ENCODE peak calls at places on chromosomes 4 and X, in nine cellular contexts. J, L, O, K, F, I, M, R and X are unnamed samples.

GRCh38 chr4:54930226-54930625 is 195.2 kb downstream of the KDR start:
- DNase-seq in J (no peak), L (no peak), O (no peak), K (no peak), F (peak; percentile 99), I (no peak), M (no peak), R (no peak), X (peak; percentile 7)

GRCh38 chr4:113539408-113539807 is 222.1 kb downstream of the CAMK2D start:
- DNase-seq in J (no peak), L (peak; percentile 31), O (no peak), K (no peak), F (no peak), I (no peak), M (no peak), R (no peak), X (no peak)

GRCh38 chr4:133865606-133866327 is 335.8 kb downstream of the PABPC4L start:
- DNase-seq in J (peak; percentile 3), L (peak; percentile 75), O (no peak), K (peak; percentile 6), F (peak; percentile 58), I (no peak), M (peak; percentile 2), R (no peak), X (peak; percentile 2)

GRCh38 chr4:2939383-2940243 is 23.6 kb downstream of the NOP14 start:
- DNase-seq in J (no peak), L (no peak), O (no peak), K (no peak), F (no peak), I (no peak), M (no peak), R (no peak), X (peak; percentile 36)

GRCh38 chrX:404656-405055 is 17.9 kb upstream of the PPP2R3B start:
- DNase-seq in J (no peak), L (no peak), O (no peak), K (no peak), F (no peak), I (no peak), M (no peak), R (no peak), X (no peak)

GRCh38 chr4:14856076-14856926 is 146.0 kb upstream of the CPEB2 start:
- DNase-seq in J (peak; percentile 65), L (peak; percentile 86), O (no peak), K (peak; percentile 4), F (peak; percentile 35), I (no peak), M (peak; percentile 83), R (peak; percentile 27), X (peak; percentile 94)

GRCh38 chr4:140326395-140326993 is 47.0 kb upstream of the SCOC start:
- DNase-seq in J (peak; percentile 9), L (peak; percentile 33), O (no peak), K (peak; percentile 15), F (peak; percentile 68), I (peak; percentile 54), M (peak; percentile 22), R (no peak), X (peak; percentile 36)

GRCh38 chr4:40262861-40263260 is 66.0 kb downstream of the RHOH start:
- DNase-seq in J (no peak), L (no peak), O (no peak), K (no peak), F (no peak), I (no peak), M (no peak), R (no peak), X (no peak)

GRCh38 chrX:10884246-10884645 is 226.9 kb upstream of the HCCS start:
- DNase-seq in J (no peak), L (no peak), O (no peak), K (no peak), F (no peak), I (no peak), M (no peak), R (no peak), X (no peak)

GRCh38 chrX:10882484-10882883 is 228.6 kb upstream of the HCCS start:
- DNase-seq in J (no peak), L (no peak), O (no peak), K (no peak), F (no peak), I (no peak), M (peak; percentile 4), R (no peak), X (no peak)
- TF ChIP-seq MAX in J (no peak), L (no peak), O (no peak), K (no peak), F (no peak), I (no peak), M (no peak), R (no peak), X (no peak)

GRCh38 chrX:68945603-68946228 is 116.9 kb downstream of the EFNB1 start:
- DNase-seq in J (no peak), L (no peak), O (peak; percentile 64), K (no peak), F (peak; percentile 54), I (no peak), M (peak; percentile 36), R (no peak), X (peak; percentile 11)
- TF ChIP-seq CTCF in J (no peak), L (no peak), O (peak; percentile 24), K (no peak), F (peak; percentile 27), I (peak; percentile 48), M (peak; percentile 33), R (peak; percentile 42), X (no peak)

DNA sequence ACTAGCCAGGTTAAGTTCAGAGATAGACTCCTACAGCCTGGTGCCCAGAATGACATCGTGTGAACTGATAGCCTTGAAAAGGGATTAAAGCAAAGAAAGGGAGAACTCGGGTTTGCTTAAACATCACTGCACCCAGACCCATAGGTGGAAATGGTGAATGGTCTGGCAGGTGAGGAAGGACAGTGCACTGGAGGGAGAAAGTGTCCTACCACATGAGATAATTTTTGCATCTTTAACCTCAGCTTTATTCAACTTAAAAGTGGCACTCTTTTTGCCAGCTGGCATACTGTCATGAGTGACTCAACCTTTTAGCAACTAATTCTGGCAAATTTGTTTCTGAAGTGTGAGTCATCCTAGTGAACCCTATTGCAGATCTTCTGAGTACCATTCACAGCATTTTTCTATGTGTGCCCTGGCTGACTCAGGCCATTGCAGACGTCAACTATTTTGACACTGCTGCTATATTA is 53.0 kb upstream of the DAPP1 start:
- DNase-seq in J (peak; percentile 8), L (peak; percentile 49), O (no peak), K (no peak), F (peak; percentile 13), I (no peak), M (no peak), R (no peak), X (peak; percentile 16)
- TF ChIP-seq MAX in J (no peak), L (no peak), O (no peak), K (no peak), F (no peak), I (peak; percentile 37), M (no peak), R (no peak), X (no peak)

DNA sequence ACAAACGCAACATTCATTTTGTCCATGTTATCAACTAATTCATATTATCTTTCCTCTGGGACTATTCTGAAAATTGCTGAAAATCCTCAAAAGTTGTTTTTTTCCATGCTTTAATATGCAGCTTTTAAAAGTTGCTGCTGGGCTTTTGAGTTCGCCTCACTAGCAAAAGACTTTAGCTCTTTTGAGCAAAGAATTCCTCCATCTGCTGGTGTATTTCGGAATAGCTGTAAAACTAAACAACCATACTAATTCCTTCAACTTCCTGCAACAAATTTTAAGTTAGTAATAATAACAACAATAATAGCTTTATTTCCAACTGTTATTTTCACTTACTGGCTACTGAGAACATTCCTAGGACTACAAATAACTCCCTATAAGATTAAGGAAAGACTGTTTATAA is 124.5 kb upstream of the PLAC1 start:
- DNase-seq in J (no peak), L (no peak), O (no peak), K (no peak), F (peak; percentile 54), I (peak; percentile 23), M (no peak), R (no peak), X (peak; percentile 43)
- TF ChIP-seq CTCF in J (peak; percentile 66), L (peak; percentile 30), O (no peak), K (peak; percentile 32), F (peak; percentile 23), I (peak; percentile 82), M (peak; percentile 32), R (peak; percentile 28), X (peak; percentile 42)